ENCODE peak calls at places on chromosomes 6 and 20, in five cellular contexts. P is CD8-positive, alpha-beta T cell; B is mucosa of descending colon; J is fibroblast of lung; G is endothelial cell. X is an unnamed sample.

GRCh38 chr6:37777272-37777736 is 42.2 kb upstream of the ZFAND3 start:
- DNase-seq in G (no peak), P (no peak), B (no peak), J (no peak), X (no peak)

GRCh38 chr20:33789109-33789857 is 21.9 kb upstream of the CHMP4B start:
- DNase-seq in P (no peak), G (peak), B (peak), J (peak), X (peak)

GRCh38 chr6:44339301-44339700 is 3.1 kb upstream of the SPATS1 start:
- DNase-seq in P (no peak), G (no peak), B (no peak), J (no peak), X (no peak)

GRCh38 chr6:160133441-160134336 is 12.1 kb downstream of the SLC22A1 start:
- DNase-seq in G (no peak), B (no peak), P (no peak), J (no peak), X (no peak)

GRCh38 chr20:51767867-51768758 is at the start of gene ATP9A:
- DNase-seq in B (peak), P (no peak), G (peak), J (peak), X (no peak)

GRCh38 chr6:144327081-144327480 is 41.9 kb downstream of the UTRN start:
- DNase-seq in J (no peak), P (no peak), G (no peak), B (no peak), X (no peak)

GRCh38 chr6:6760054-6760453 is 171.5 kb downstream of the LY86 start:
- DNase-seq in P (no peak), J (no peak), B (no peak), G (no peak), X (no peak)

GRCh38 chr6:11490996-11491395 is 46.6 kb upstream of the TMEM170B start:
- DNase-seq in B (no peak), J (no peak), G (no peak), P (no peak), X (no peak)

GRCh38 chr6:46653439-46653942 is 716 bp downstream of the SLC25A27 start:
- DNase-seq in G (no peak), J (no peak), B (no peak), P (no peak), X (no peak)

GRCh38 chr20:17786221-17786718 is 86.5 kb downstream of the BANF2 start:
- DNase-seq in G (no peak), P (no peak), B (no peak), J (peak), X (peak)

GRCh38 chr6:34284563-34285545 is 36.0 kb upstream of the SMIM29 start:
- DNase-seq in P (no peak), G (no peak), B (peak), J (peak), X (peak)

GRCh38 chr6:99138445-99138844 is 190.7 kb upstream of the FBXL4 start:
- DNase-seq in P (no peak), J (no peak), G (no peak), B (peak), X (no peak)

GRCh38 chr6:156912431-156912830 is 135.3 kb downstream of the ARID1B start:
- DNase-seq in B (no peak), J (no peak), G (no peak), P (no peak), X (no peak)

GRCh38 chr20:61886721-61887658 is 178.7 kb downstream of the TAF4 start:
- DNase-seq in P (peak), B (peak), G (peak), J (peak), X (no peak)

GRCh38 chr6:43781941-43782704 is 12.1 kb downstream of the VEGFA start:
- DNase-seq in J (no peak), G (no peak), B (no peak), P (no peak), X (no peak)

GRCh38 chr20:56657879-56658278 is 28.8 kb downstream of the TFAP2C start:
- DNase-seq in G (no peak), B (no peak), P (no peak), J (no peak), X (no peak)

GRCh38 chr6:23086100-23086499 is 516.7 kb downstream of the HDGFL1 start:
- DNase-seq in G (no peak), B (no peak), P (no peak), J (no peak), X (no peak)

GRCh38 chr20:664151-664550 is 11.2 kb upstream of the SRXN1 start:
- DNase-seq in P (no peak), B (no peak), J (no peak), G (no peak), X (no peak)

GRCh38 chr6:90121982-90122381 is 174.7 kb downstream of the BACH2 start:
- DNase-seq in P (no peak), B (no peak), G (no peak), J (peak), X (no peak)

GRCh38 chr6:16676978-16677377 is 84.3 kb downstream of the ATXN1 start:
- DNase-seq in G (no peak), P (no peak), B (no peak), J (peak), X (no peak)

GRCh38 chr6:41159415-41160082 is 3.4 kb downstream of the TREM2 start:
- DNase-seq in B (no peak), P (no peak), G (no peak), J (no peak), X (no peak)

GRCh38 chr6:106520711-106521367 is 108.5 kb downstream of the RTN4IP1 start:
- DNase-seq in B (peak), P (peak), G (no peak), J (no peak), X (no peak)

GRCh38 chr6:169998457-169998856 is 247.0 kb downstream of the ERMARD start:
- DNase-seq in B (no peak), J (no peak), P (no peak), G (no peak), X (no peak)

GRCh38 chr6:1971612-1972011 is 273.8 kb downstream of the GMDS start:
- DNase-seq in P (no peak), B (no peak), J (no peak), G (no peak), X (no peak)

GRCh38 chr6:163760860-163761259 is 346.3 kb downstream of the QKI start:
- DNase-seq in G (no peak), B (no peak), P (no peak), J (no peak), X (no peak)

GRCh38 chr6:113364781-113365545 is 492.2 kb upstream of the MARCKS start:
- DNase-seq in P (no peak), G (no peak), B (no peak), J (peak), X (no peak)

GRCh38 chr20:44467289-44467883 is 8.3 kb upstream of the TTPAL start:
- DNase-seq in J (no peak), P (no peak), G (no peak), B (no peak), X (no peak)

GRCh38 chr6:21885532-21886089 is 292.1 kb downstream of the SOX4 start:
- DNase-seq in J (peak), B (peak), P (no peak), G (no peak), X (peak)

GRCh38 chr6:107491791-107492674 is 2.1 kb downstream of the SOBP start:
- DNase-seq in G (no peak), P (no peak), J (peak), B (no peak), X (peak)

GRCh38 chr6:35687658-35688604 is 784 bp downstream of the FKBP5 start:
- DNase-seq in P (peak), J (peak), G (peak), B (peak), X (no peak)

GRCh38 chr6:129120856-129121255 is 237.9 kb downstream of the LAMA2 start:
- DNase-seq in B (no peak), P (no peak), J (peak), G (no peak), X (peak)

GRCh38 chr6:12490376-12490903 is 200.3 kb downstream of the EDN1 start:
- DNase-seq in J (peak), P (no peak), B (no peak), G (no peak), X (no peak)

GRCh38 chr6:117482240-117483003 is at the start of gene DCBLD1:
- DNase-seq in P (peak), J (peak), B (peak), G (peak), X (peak)

GRCh38 chr20:36493013-36493800 is 48.1 kb upstream of the MYL9 start:
- DNase-seq in J (no peak), P (no peak), B (peak), G (peak), X (no peak)

GRCh38 chr6:43951756-43952675 is 175.2 kb downstream of the MRPL14 start:
- DNase-seq in G (no peak), J (no peak), B (no peak), P (no peak), X (no peak)

GRCh38 chr6:159505140-159505922 is 187.7 kb downstream of the SOD2 start:
- DNase-seq in P (no peak), B (no peak), J (no peak), G (no peak), X (no peak)

GRCh38 chr6:101445527-101445926 is 52.0 kb downstream of the GRIK2 start:
- DNase-seq in G (no peak), J (peak), B (no peak), P (no peak), X (no peak)

GRCh38 chr6:144551339-144551738 is 266.2 kb downstream of the UTRN start:
- DNase-seq in B (no peak), J (no peak), G (no peak), P (no peak), X (no peak)

GRCh38 chr6:73969982-73970960 is 274.3 kb downstream of the CD109 start:
- DNase-seq in J (peak), G (no peak), B (peak), P (no peak), X (no peak)

GRCh38 chr6:135537782-135538301 is 40.3 kb upstream of the AHI1 start:
- DNase-seq in P (no peak), B (no peak), J (peak), G (no peak), X (no peak)

GRCh38 chr6:135534773-135535380 is 37.3 kb upstream of the AHI1 start:
- DNase-seq in P (no peak), G (no peak), B (no peak), J (peak), X (no peak)

GRCh38 chr6:135546206-135546605 is 48.7 kb upstream of the AHI1 start:
- DNase-seq in B (no peak), G (no peak), J (no peak), P (no peak), X (no peak)

GRCh38 chr6:135535989-135536414 is 38.5 kb upstream of the AHI1 start:
- DNase-seq in P (no peak), B (peak), J (peak), G (peak), X (peak)

GRCh38 chr6:135540207-135540877 is 42.8 kb upstream of the AHI1 start:
- DNase-seq in J (peak), G (no peak), P (no peak), B (no peak), X (no peak)
- TF ChIP-seq CTCF in J (peak), G (no peak), P (no peak), B (no peak), X (peak)

GRCh38 chr6:14082771-14083170 is 34.8 kb upstream of the CD83 start:
- DNase-seq in J (no peak), P (no peak), G (no peak), B (no peak), X (no peak)
- TF ChIP-seq CTCF in J (no peak), P (no peak), G (no peak), B (no peak), X (no peak)

DNA sequence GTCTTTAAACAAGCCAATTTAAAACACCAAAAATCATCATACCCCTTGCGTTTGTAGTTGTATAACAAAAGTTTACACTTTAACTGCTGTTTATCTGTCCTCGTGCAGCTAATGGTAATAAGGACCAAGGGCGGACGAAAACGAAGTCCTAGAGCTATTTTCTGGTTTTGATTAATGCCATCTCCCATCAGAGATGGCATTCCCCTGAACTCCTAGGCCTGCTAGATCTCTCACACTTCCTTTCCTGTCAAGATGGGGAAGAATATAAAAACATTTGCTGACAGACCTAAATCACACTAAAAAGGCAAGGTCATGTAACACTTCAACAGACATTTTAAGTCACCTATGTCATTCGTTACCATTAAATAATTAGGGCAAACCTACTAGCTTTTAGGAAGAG is 9.5 kb downstream of the DEK start:
- DNase-seq in P (no peak), B (no peak), J (no peak), G (no peak), X (no peak)
- TF ChIP-seq CTCF in P (no peak), B (no peak), J (no peak), G (no peak), X (no peak)

DNA sequence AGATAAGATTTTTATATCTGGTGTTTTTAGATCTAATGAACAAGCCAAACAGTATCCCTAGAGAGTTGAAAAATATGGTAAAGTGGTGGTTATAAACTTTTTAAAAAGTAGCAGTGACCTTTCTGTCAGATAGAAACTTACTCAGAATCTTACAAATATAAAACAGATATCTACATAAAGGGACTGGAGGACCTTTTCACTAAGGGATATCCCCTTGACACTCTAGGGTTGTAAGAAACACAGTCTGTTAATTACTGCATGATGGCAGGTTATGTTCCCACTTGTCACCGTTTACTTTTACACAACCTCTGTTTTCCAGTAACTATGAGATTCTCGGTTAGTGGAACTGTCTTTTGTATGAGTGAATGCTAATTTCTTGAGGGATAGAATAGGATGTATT is 11.5 kb downstream of the CFAP206 start:
- DNase-seq in P (no peak), J (no peak), B (no peak), G (no peak), X (no peak)
- TF ChIP-seq CTCF in P (no peak), J (no peak), B (no peak), G (no peak), X (no peak)

GRCh38 chr20:20130399-20130798 is 78.1 kb downstream of the CFAP61 start:
- DNase-seq in J (no peak), B (peak), P (no peak), G (no peak), X (no peak)
- TF ChIP-seq CTCF in J (peak), B (no peak), P (no peak), G (no peak), X (no peak)

X was measured in AG09319.